ENCODE peak calls at places on chromosomes 11 and 22, in five cellular contexts. V is activated CD4-positive, alpha-beta memory T cell treated with anti-CD3 and anti-CD28 coated beads, Interleukin-2, amount 10 ng/mL, durations not matched to agents 7 days and 5 days; M is GM23338; K is fibroblast of mammary gland; O is activated CD4-positive, alpha-beta T cell treated with anti-CD3 and anti-CD28 coated beads for 4 hours. X is an unnamed sample.
A peak's percentile ranks its signal among the peaks of the same experiment; 100 is the strongest.

GRCh38 chr22:31148516-31148915 is 8.2 kb upstream of the PLA2G3 start:
- DNase-seq in V (no peak), M (no peak), K (peak; percentile 33), O (no peak), X (no peak)

GRCh38 chr11:132451942-132452601 is 1080.2 kb downstream of the OPCML start:
- DNase-seq in V (no peak), M (peak; percentile 61), K (no peak), O (no peak), X (no peak)

GRCh38 chr22:49141761-49142160 is 685.9 kb downstream of the BRD1 start:
- DNase-seq in V (no peak), M (no peak), K (no peak), O (no peak), X (no peak)

GRCh38 chr22:41578114-41578513 is 11.5 kb downstream of the PMM1 start:
- DNase-seq in V (no peak), M (no peak), K (no peak), O (no peak), X (no peak)

GRCh38 chr11:62337682-62338181 is 484 bp downstream of the ASRGL1 start:
- DNase-seq in V (peak; percentile 17), M (peak; percentile 68), K (no peak), O (peak; percentile 2), X (no peak)

GRCh38 chr11:86551286-86551685 is 121.1 kb downstream of the ME3 start:
- DNase-seq in V (no peak), M (no peak), K (peak; percentile 96), O (no peak), X (peak; percentile 89)

GRCh38 chr11:65491614-65492386 is 7.0 kb upstream of the MALAT1 start:
- DNase-seq in V (no peak), M (peak; percentile 79), K (peak; percentile 99), O (no peak), X (peak; percentile 98)

GRCh38 chr11:2521681-2522630 is 77.1 kb downstream of the KCNQ1 start:
- DNase-seq in V (peak; percentile 10), M (no peak), K (no peak), O (no peak), X (no peak)

GRCh38 chr11:26319906-26320305 is 12.0 kb upstream of the ANO3 start:
- DNase-seq in V (no peak), M (peak; percentile 46), K (peak; percentile 29), O (no peak), X (no peak)

GRCh38 chr22:49229483-49230193 is 598.0 kb downstream of the BRD1 start:
- DNase-seq in V (no peak), M (no peak), K (no peak), O (no peak), X (no peak)

GRCh38 chr22:19984851-19985811 is 31.5 kb downstream of the ARVCF start:
- DNase-seq in V (no peak), M (no peak), K (no peak), O (no peak), X (no peak)

GRCh38 chr11:105229257-105229656 is 89.7 kb upstream of the CARD18 start:
- DNase-seq in V (no peak), M (no peak), K (peak; percentile 84), O (no peak), X (peak; percentile 39)

GRCh38 chr11:17611049-17611448 is 64.0 kb downstream of the OTOG start:
- DNase-seq in V (no peak), M (no peak), K (no peak), O (no peak), X (no peak)

GRCh38 chr11:16028406-16028805 is 327.9 kb downstream of the SOX6 start:
- DNase-seq in V (no peak), M (no peak), K (no peak), O (no peak), X (peak; percentile 19)

GRCh38 chr11:63240098-63240497 is 3.3 kb downstream of the SLC22A25 start:
- DNase-seq in V (no peak), M (no peak), K (no peak), O (no peak), X (no peak)

GRCh38 chr22:49881856-49882255 is 28.2 kb downstream of the ZBED4 start:
- DNase-seq in V (no peak), M (no peak), K (no peak), O (no peak), X (no peak)

X was measured in HFFc6.